ENCODE peak calls at places on chromosome 21, in eight cellular contexts. One of them, this sample, is unnamed.

GRCh38 chr21:33657124-33657842 is 15.0 kb downstream of the ITSN1 start:
- DNase-seq in AG10803: no peak
- DNase-seq in uterus: no peak
- DNase-seq in thyroid gland: no peak
- DNase-seq in right lobe of liver: no peak
- DNase-seq in fibroblast of pulmonary artery: peak
- DNase-seq in heart left ventricle: no peak
- DNase-seq in cardiac fibroblast: peak
- DNase-seq in this sample: peak

GRCh38 chr21:44320847-44321246 is 18.3 kb downstream of the CFAP410 start:
- DNase-seq in heart left ventricle: no peak
- DNase-seq in thyroid gland: no peak
- DNase-seq in uterus: no peak
- DNase-seq in AG10803: no peak
- DNase-seq in fibroblast of pulmonary artery: no peak
- DNase-seq in right lobe of liver: no peak
- DNase-seq in cardiac fibroblast: no peak
- DNase-seq in this sample: no peak

GRCh38 chr21:44085491-44086321 is 21.5 kb upstream of the PWP2 start:
- DNase-seq in AG10803: no peak
- DNase-seq in heart left ventricle: no peak
- DNase-seq in right lobe of liver: no peak
- DNase-seq in cardiac fibroblast: peak
- DNase-seq in fibroblast of pulmonary artery: peak
- DNase-seq in thyroid gland: no peak
- DNase-seq in uterus: no peak
- DNase-seq in this sample: peak

GRCh38 chr21:36749935-36750578 is 51.1 kb downstream of the SIM2 start:
- DNase-seq in fibroblast of pulmonary artery: peak
- DNase-seq in uterus: no peak
- DNase-seq in heart left ventricle: no peak
- DNase-seq in thyroid gland: no peak
- DNase-seq in right lobe of liver: no peak
- DNase-seq in AG10803: peak
- DNase-seq in cardiac fibroblast: peak
- DNase-seq in this sample: peak

GRCh38 chr21:43203523-43204080 is 34.8 kb downstream of the CRYAA start:
- DNase-seq in thyroid gland: no peak
- DNase-seq in fibroblast of pulmonary artery: no peak
- DNase-seq in right lobe of liver: no peak
- DNase-seq in uterus: no peak
- DNase-seq in AG10803: no peak
- DNase-seq in cardiac fibroblast: no peak
- DNase-seq in heart left ventricle: peak
- DNase-seq in this sample: no peak

GRCh38 chr21:17583898-17584297 is 28.8 kb downstream of the BTG3 start:
- DNase-seq in thyroid gland: no peak
- DNase-seq in uterus: no peak
- DNase-seq in heart left ventricle: no peak
- DNase-seq in right lobe of liver: no peak
- DNase-seq in AG10803: no peak
- DNase-seq in fibroblast of pulmonary artery: no peak
- DNase-seq in cardiac fibroblast: no peak
- DNase-seq in this sample: no peak

GRCh38 chr21:33115586-33116541 is 45.9 kb downstream of the OLIG1 start:
- DNase-seq in cardiac fibroblast: no peak
- DNase-seq in right lobe of liver: no peak
- DNase-seq in heart left ventricle: no peak
- DNase-seq in uterus: no peak
- DNase-seq in AG10803: no peak
- DNase-seq in thyroid gland: no peak
- DNase-seq in fibroblast of pulmonary artery: no peak
- DNase-seq in this sample: no peak

GRCh38 chr21:44532712-44533111 is 7.3 kb downstream of the KRTAP10-1 start:
- DNase-seq in heart left ventricle: no peak
- DNase-seq in right lobe of liver: no peak
- DNase-seq in thyroid gland: no peak
- DNase-seq in fibroblast of pulmonary artery: no peak
- DNase-seq in AG10803: no peak
- DNase-seq in uterus: no peak
- DNase-seq in cardiac fibroblast: no peak
- DNase-seq in this sample: no peak

GRCh38 chr21:43719748-43720538 is 1.0 kb downstream of the PDXK start:
- DNase-seq in AG10803: no peak
- DNase-seq in fibroblast of pulmonary artery: no peak
- DNase-seq in cardiac fibroblast: no peak
- DNase-seq in right lobe of liver: no peak
- DNase-seq in uterus: no peak
- DNase-seq in thyroid gland: peak
- DNase-seq in heart left ventricle: no peak
- DNase-seq in this sample: no peak

GRCh38 chr21:44398499-44398898 is 45.1 kb downstream of the TRPM2 start:
- DNase-seq in fibroblast of pulmonary artery: no peak
- DNase-seq in thyroid gland: no peak
- DNase-seq in right lobe of liver: no peak
- DNase-seq in heart left ventricle: no peak
- DNase-seq in uterus: no peak
- DNase-seq in AG10803: no peak
- DNase-seq in cardiac fibroblast: no peak
- DNase-seq in this sample: no peak

GRCh38 chr21:28743723-28744122 is 249.0 kb downstream of the LTN1 start:
- DNase-seq in AG10803: no peak
- DNase-seq in cardiac fibroblast: no peak
- DNase-seq in uterus: no peak
- DNase-seq in fibroblast of pulmonary artery: no peak
- DNase-seq in thyroid gland: no peak
- DNase-seq in heart left ventricle: no peak
- DNase-seq in right lobe of liver: no peak
- DNase-seq in this sample: no peak

GRCh38 chr21:44450999-44451398 is 4.3 kb upstream of the LRRC3 start:
- DNase-seq in heart left ventricle: no peak
- DNase-seq in thyroid gland: no peak
- DNase-seq in uterus: no peak
- DNase-seq in cardiac fibroblast: no peak
- DNase-seq in fibroblast of pulmonary artery: no peak
- DNase-seq in AG10803: no peak
- DNase-seq in right lobe of liver: no peak
- DNase-seq in this sample: no peak

GRCh38 chr21:33419538-33420123 is 16.4 kb downstream of the IFNGR2 start:
- DNase-seq in fibroblast of pulmonary artery: peak
- DNase-seq in right lobe of liver: no peak
- DNase-seq in heart left ventricle: no peak
- DNase-seq in uterus: no peak
- DNase-seq in thyroid gland: no peak
- DNase-seq in AG10803: peak
- DNase-seq in cardiac fibroblast: peak
- DNase-seq in this sample: peak

GRCh38 chr21:28516996-28517592 is 475.6 kb downstream of the LTN1 start:
- DNase-seq in right lobe of liver: peak
- DNase-seq in AG10803: no peak
- DNase-seq in fibroblast of pulmonary artery: peak
- DNase-seq in cardiac fibroblast: peak
- DNase-seq in thyroid gland: peak
- DNase-seq in uterus: peak
- DNase-seq in heart left ventricle: peak
- DNase-seq in this sample: peak

GRCh38 chr21:16426936-16427335 is 697.2 kb downstream of the USP25 start:
- DNase-seq in uterus: no peak
- DNase-seq in cardiac fibroblast: no peak
- DNase-seq in right lobe of liver: no peak
- DNase-seq in AG10803: no peak
- DNase-seq in thyroid gland: no peak
- DNase-seq in fibroblast of pulmonary artery: no peak
- DNase-seq in heart left ventricle: no peak
- DNase-seq in this sample: no peak

GRCh38 chr21:16425297-16425696 is 695.5 kb downstream of the USP25 start:
- DNase-seq in right lobe of liver: no peak
- DNase-seq in uterus: no peak
- DNase-seq in cardiac fibroblast: no peak
- DNase-seq in fibroblast of pulmonary artery: no peak
- DNase-seq in thyroid gland: no peak
- DNase-seq in heart left ventricle: no peak
- DNase-seq in AG10803: no peak
- DNase-seq in this sample: no peak

GRCh38 chr21:16423921-16424320 is 694.1 kb downstream of the USP25 start:
- DNase-seq in thyroid gland: no peak
- DNase-seq in AG10803: no peak
- DNase-seq in right lobe of liver: no peak
- DNase-seq in cardiac fibroblast: peak
- DNase-seq in heart left ventricle: no peak
- DNase-seq in uterus: no peak
- DNase-seq in fibroblast of pulmonary artery: no peak
- DNase-seq in this sample: no peak

GRCh38 chr21:16422702-16423101 is 692.9 kb downstream of the USP25 start:
- DNase-seq in heart left ventricle: no peak
- DNase-seq in fibroblast of pulmonary artery: peak
- DNase-seq in AG10803: no peak
- DNase-seq in cardiac fibroblast: peak
- DNase-seq in right lobe of liver: no peak
- DNase-seq in uterus: no peak
- DNase-seq in thyroid gland: no peak
- DNase-seq in this sample: no peak

DNA sequence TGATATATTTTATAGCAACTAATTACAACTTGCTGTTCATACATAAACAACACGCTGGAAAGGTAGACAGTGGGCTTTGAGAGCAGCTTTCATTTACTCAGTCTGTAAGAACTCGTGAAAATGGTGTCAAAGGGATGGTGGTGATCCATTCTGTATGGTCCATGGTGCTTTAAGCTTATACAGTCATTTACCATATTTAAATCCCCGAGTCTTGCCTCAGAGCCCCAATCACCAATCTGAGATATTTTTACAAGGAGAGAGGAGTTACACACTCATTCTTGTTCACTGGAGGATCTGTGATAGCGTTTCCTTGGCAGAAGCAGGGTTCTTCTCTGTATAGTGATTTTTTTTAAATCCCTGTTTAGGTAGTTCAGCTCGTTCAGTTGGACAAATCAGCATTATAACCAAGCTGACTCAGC is 694.6 kb downstream of the USP25 start:
- DNase-seq in fibroblast of pulmonary artery: peak
- DNase-seq in uterus: no peak
- DNase-seq in thyroid gland: no peak
- DNase-seq in heart left ventricle: no peak
- DNase-seq in AG10803: no peak
- DNase-seq in right lobe of liver: no peak
- DNase-seq in cardiac fibroblast: peak
- DNase-seq in this sample: peak
- H3K4me3 ChIP-seq in fibroblast of pulmonary artery: peak
- H3K4me3 ChIP-seq in uterus: peak
- H3K4me3 ChIP-seq in thyroid gland: peak
- H3K4me3 ChIP-seq in heart left ventricle: peak
- H3K4me3 ChIP-seq in AG10803: no peak
- H3K4me3 ChIP-seq in right lobe of liver: peak
- H3K4me3 ChIP-seq in cardiac fibroblast: peak
- H3K4me3 ChIP-seq in this sample: peak

GRCh38 chr21:37758997-37759396 is 157.3 kb downstream of the KCNJ6 start:
- DNase-seq in thyroid gland: peak
- DNase-seq in right lobe of liver: peak
- DNase-seq in AG10803: peak
- DNase-seq in uterus: no peak
- DNase-seq in heart left ventricle: no peak
- DNase-seq in fibroblast of pulmonary artery: peak
- DNase-seq in cardiac fibroblast: peak
- DNase-seq in this sample: peak
- TF ChIP-seq CTCF in thyroid gland: peak
- TF ChIP-seq CTCF in right lobe of liver: peak
- TF ChIP-seq CTCF in AG10803: peak
- TF ChIP-seq CTCF in uterus: peak
- TF ChIP-seq CTCF in heart left ventricle: no peak
- TF ChIP-seq CTCF in fibroblast of pulmonary artery: peak
- TF ChIP-seq CTCF in cardiac fibroblast: peak
- TF ChIP-seq CTCF in this sample: peak

DNA sequence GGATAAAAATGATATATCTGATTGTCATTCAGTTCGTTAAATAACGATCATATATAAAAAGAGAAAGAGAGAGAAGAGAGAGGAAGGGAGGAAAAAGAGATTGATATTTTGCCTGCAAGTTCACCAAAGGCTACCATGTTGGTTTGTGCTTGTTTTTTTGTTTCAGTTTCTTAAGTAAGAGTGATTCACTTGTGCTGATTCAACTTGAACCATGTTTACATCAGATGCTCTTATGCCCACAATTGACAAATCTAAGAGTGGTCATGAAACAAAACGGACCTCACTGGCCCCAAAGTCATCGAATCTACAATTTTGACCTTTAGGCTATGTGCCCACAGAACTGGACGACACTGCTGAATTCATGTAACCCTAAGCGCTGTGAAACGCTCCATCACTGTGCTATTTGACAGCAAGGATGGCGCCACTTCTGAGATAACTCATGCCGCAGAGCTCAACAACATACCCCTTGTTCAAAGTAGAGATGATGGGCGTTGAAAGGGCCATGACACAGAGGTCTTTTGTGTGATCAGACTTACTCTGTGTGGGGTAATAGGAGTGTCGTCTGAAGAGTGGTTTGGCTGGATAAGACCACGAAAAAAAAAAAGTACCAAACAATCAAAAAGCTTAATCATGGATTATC is 481.4 kb downstream of the SETD4 start:
- DNase-seq in uterus: no peak
- DNase-seq in AG10803: peak
- DNase-seq in right lobe of liver: no peak
- DNase-seq in heart left ventricle: no peak
- DNase-seq in cardiac fibroblast: peak
- DNase-seq in thyroid gland: no peak
- DNase-seq in fibroblast of pulmonary artery: peak
- DNase-seq in this sample: no peak
- H3K4me3 ChIP-seq in uterus: no peak
- H3K4me3 ChIP-seq in AG10803: no peak
- H3K4me3 ChIP-seq in right lobe of liver: no peak
- H3K4me3 ChIP-seq in heart left ventricle: no peak
- H3K4me3 ChIP-seq in cardiac fibroblast: no peak
- H3K4me3 ChIP-seq in thyroid gland: no peak
- H3K4me3 ChIP-seq in fibroblast of pulmonary artery: no peak
- H3K4me3 ChIP-seq in this sample: no peak

GRCh38 chr21:14866859-14867560 is 197.8 kb downstream of the NRIP1 start:
- DNase-seq in cardiac fibroblast: no peak
- DNase-seq in heart left ventricle: no peak
- DNase-seq in AG10803: peak
- DNase-seq in right lobe of liver: no peak
- DNase-seq in fibroblast of pulmonary artery: no peak
- DNase-seq in uterus: no peak
- DNase-seq in thyroid gland: no peak
- DNase-seq in this sample: no peak

GRCh38 chr21:14864211-14865021 is 200.4 kb downstream of the NRIP1 start:
- DNase-seq in thyroid gland: peak
- DNase-seq in uterus: peak
- DNase-seq in fibroblast of pulmonary artery: peak
- DNase-seq in right lobe of liver: peak
- DNase-seq in cardiac fibroblast: peak
- DNase-seq in AG10803: peak
- DNase-seq in heart left ventricle: peak
- DNase-seq in this sample: peak

GRCh38 chr21:14863745-14864210 is 201.0 kb downstream of the NRIP1 start:
- DNase-seq in cardiac fibroblast: peak
- DNase-seq in right lobe of liver: no peak
- DNase-seq in thyroid gland: no peak
- DNase-seq in AG10803: no peak
- DNase-seq in uterus: no peak
- DNase-seq in heart left ventricle: no peak
- DNase-seq in fibroblast of pulmonary artery: peak
- DNase-seq in this sample: no peak

GRCh38 chr21:14858309-14858708 is 206.5 kb downstream of the NRIP1 start:
- DNase-seq in heart left ventricle: no peak
- DNase-seq in right lobe of liver: no peak
- DNase-seq in cardiac fibroblast: no peak
- DNase-seq in AG10803: no peak
- DNase-seq in uterus: no peak
- DNase-seq in fibroblast of pulmonary artery: no peak
- DNase-seq in thyroid gland: no peak
- DNase-seq in this sample: no peak

GRCh38 chr21:14862794-14863720 is 201.7 kb downstream of the NRIP1 start:
- DNase-seq in thyroid gland: no peak
- DNase-seq in right lobe of liver: no peak
- DNase-seq in fibroblast of pulmonary artery: peak
- DNase-seq in uterus: no peak
- DNase-seq in heart left ventricle: no peak
- DNase-seq in AG10803: no peak
- DNase-seq in cardiac fibroblast: peak
- DNase-seq in this sample: peak
- TF ChIP-seq CTCF in thyroid gland: peak
- TF ChIP-seq CTCF in right lobe of liver: peak
- TF ChIP-seq CTCF in fibroblast of pulmonary artery: peak
- TF ChIP-seq CTCF in uterus: no peak
- TF ChIP-seq CTCF in heart left ventricle: peak
- TF ChIP-seq CTCF in AG10803: peak
- TF ChIP-seq CTCF in cardiac fibroblast: peak
- TF ChIP-seq CTCF in this sample: peak

This sample was measured in fibroblast of villous mesenchyme.